ENCODE peak calls at places on chromosomes 11 and 22, in four cellular contexts. Z, E, H and W are unnamed samples.

GRCh38 chr11:123797065-123797940 is 8.8 kb downstream of the OR6M1 start:
- DNase-seq in Z (no peak), E (no peak), H (no peak), W (no peak)

GRCh38 chr11:6315811-6316425 is 4.4 kb downstream of the CAVIN3 start:
- DNase-seq in Z (peak), E (peak), H (peak), W (peak)

GRCh38 chr11:31872074-31872440 is 60.9 kb upstream of the PAX6 start:
- DNase-seq in Z (no peak), E (no peak), H (no peak), W (peak)

GRCh38 chr22:32478994-32479393 is 4.4 kb downstream of the FBXO7 start:
- DNase-seq in Z (no peak), E (peak), H (no peak), W (peak)

GRCh38 chr11:16779436-16779835 is 41.0 kb downstream of the C11orf58 start:
- DNase-seq in Z (no peak), E (no peak), H (no peak), W (no peak)

GRCh38 chr11:15941206-15941770 is 415.1 kb downstream of the SOX6 start:
- DNase-seq in Z (peak), E (peak), H (peak), W (peak)

GRCh38 chr22:26170795-26171194 is 1.5 kb downstream of the SEZ6L start:
- DNase-seq in Z (peak), E (no peak), H (peak), W (no peak)

GRCh38 chr22:37088108-37088605 is 21.4 kb downstream of the TMPRSS6 start:
- DNase-seq in Z (no peak), E (peak), H (no peak), W (peak)

GRCh38 chr11:113203332-113203731 is 111.1 kb upstream of the TTC12 start:
- DNase-seq in Z (no peak), E (no peak), H (no peak), W (no peak)

GRCh38 chr22:28711820-28712777 is 29.5 kb downstream of the CHEK2 start:
- DNase-seq in Z (no peak), E (peak), H (no peak), W (peak)

GRCh38 chr11:77175021-77175842 is 47.2 kb downstream of the MYO7A start:
- DNase-seq in Z (no peak), E (no peak), H (no peak), W (no peak)

GRCh38 chr22:19710769-19711106 is 3.6 kb upstream of the SEPTIN5 start:
- DNase-seq in Z (no peak), E (no peak), H (no peak), W (no peak)

GRCh38 chr22:26986051-26986881 is 328.9 kb downstream of the MIAT start:
- DNase-seq in Z (no peak), E (no peak), H (no peak), W (no peak)

GRCh38 chr11:130480721-130481140 is 32.3 kb downstream of the ADAMTS15 start:
- DNase-seq in Z (no peak), E (peak), H (no peak), W (no peak)

GRCh38 chr22:49951001-49951677 is 9.4 kb upstream of the PIM3 start:
- DNase-seq in Z (no peak), E (no peak), H (no peak), W (no peak)

GRCh38 chr11:96412761-96413381 is 23.1 kb downstream of the JRKL start:
- DNase-seq in Z (no peak), E (no peak), H (no peak), W (no peak)

GRCh38 chr22:32698926-32699619 is 102.4 kb upstream of the TIMP3 start:
- DNase-seq in Z (no peak), E (no peak), H (no peak), W (no peak)

GRCh38 chr11:7563269-7563668 is 49.5 kb downstream of the PPFIBP2 start:
- DNase-seq in Z (no peak), E (no peak), H (no peak), W (no peak)

DNA sequence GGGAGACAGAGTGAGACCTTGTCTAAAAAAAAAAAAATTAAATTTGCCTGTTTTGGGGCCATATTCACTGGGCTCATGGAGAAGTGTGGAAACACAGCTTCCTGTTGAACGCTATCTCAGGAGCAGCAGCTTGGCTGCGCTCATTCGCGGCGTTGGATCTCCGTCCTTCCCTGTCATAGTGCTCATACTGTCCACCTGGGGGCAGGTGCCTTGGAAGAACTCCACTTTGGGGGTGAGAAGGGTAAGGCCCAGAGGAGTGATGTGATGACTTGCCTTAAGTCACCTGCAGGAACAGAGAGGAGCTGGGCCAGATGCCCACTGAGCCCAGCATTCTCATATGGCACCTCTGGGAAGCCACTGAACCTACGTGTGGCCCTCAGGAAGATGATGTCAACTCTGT is 82.8 kb downstream of the CABIN1 start:
- DNase-seq in Z (no peak), E (no peak), H (no peak), W (no peak)
- TF ChIP-seq CTCF in Z (no peak), E (no peak), H (no peak), W (peak)

GRCh38 chr22:39308614-39309363 is 10.6 kb downstream of the RPL3 start:
- DNase-seq in Z (no peak), E (peak), H (no peak), W (peak)

GRCh38 chr22:39311592-39312400 is 7.6 kb downstream of the RPL3 start:
- DNase-seq in Z (no peak), E (peak), H (no peak), W (peak)

GRCh38 chr22:39306456-39307361 is 12.7 kb downstream of the RPL3 start:
- DNase-seq in Z (peak), E (peak), H (no peak), W (peak)

GRCh38 chr22:39309881-39310714 is 9.3 kb downstream of the RPL3 start:
- DNase-seq in Z (no peak), E (peak), H (no peak), W (peak)

GRCh38 chr22:39309364-39309861 is 10.0 kb downstream of the RPL3 start:
- DNase-seq in Z (no peak), E (no peak), H (no peak), W (peak)
- TF ChIP-seq CTCF in Z (no peak), E (peak), H (peak), W (peak)

GRCh38 chr22:38924197-38924952 is 33.0 kb upstream of the APOBEC3A start:
- DNase-seq in Z (no peak), E (peak), H (no peak), W (peak)
- TF ChIP-seq CTCF in Z (no peak), E (no peak), H (no peak), W (no peak)

GRCh38 chr11:132186699-132187098 is 816.3 kb downstream of the NTM start:
- DNase-seq in Z (peak), E (no peak), H (no peak), W (no peak)
- TF ChIP-seq CTCF in Z (peak), E (peak), H (peak), W (peak)

DNA sequence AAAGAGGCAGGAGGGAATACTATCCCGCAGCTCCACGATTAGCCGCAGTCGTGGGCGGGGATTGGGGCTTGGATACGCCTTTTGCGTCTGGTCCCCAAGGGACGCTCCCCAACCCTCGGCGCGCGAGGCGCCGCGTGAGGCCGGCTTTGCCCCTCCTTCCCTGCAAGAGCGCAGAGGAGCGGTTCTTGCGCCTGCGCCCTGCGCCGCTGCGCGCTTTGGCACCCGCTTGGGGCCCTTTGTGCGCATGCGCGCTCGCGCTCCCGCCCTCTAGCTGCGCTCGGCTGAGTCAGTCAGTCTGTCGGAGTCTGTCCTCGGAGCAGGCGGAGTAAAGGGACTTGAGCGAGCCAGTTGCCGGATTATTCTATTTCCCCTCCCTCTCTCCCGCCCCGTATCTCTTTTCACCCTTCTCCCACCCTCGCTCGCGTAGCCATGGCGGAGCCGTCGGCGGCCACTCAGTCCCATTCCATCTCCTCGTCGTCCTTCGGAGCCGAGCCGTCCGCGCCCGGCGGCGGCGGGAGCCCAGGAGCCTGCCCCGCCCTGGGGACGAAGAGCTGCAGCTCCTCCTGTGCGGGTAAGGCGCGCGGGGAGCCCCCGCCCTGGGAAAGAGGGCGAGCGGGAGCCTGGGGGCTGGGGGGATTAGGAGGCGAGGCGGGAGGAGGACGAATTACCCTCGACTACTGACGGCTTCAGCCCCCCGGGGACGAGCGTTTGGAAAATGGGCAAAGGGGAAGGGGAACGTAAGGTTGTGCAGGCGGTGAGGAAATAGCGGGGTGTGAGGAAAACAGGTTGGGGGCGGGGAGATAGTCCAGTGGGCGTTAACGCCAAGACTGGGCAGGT is at the start of gene RTN3:
- DNase-seq in Z (peak), E (peak), H (peak), W (peak)
- TF ChIP-seq CTCF in Z (no peak), E (no peak), H (no peak), W (no peak)